ENCODE peak calls at places on chromosomes 7 and 10, in five cellular contexts. J is body of pancreas, O is esophagus squamous epithelium, F is right lobe of liver, D is IMR-90. Y is an unnamed sample.

GRCh38 chr7:24971333-24972165 is 8.4 kb downstream of the OSBPL3 start:
- DNase-seq in F (no peak), O (no peak), D (peak; percentile 96), J (no peak), Y (no peak)

GRCh38 chr7:158325530-158326381 is 261.9 kb downstream of the PTPRN2 start:
- DNase-seq in D (no peak), F (no peak), J (no peak), O (no peak), Y (no peak)

GRCh38 chr10:32692174-32692573 is 246.2 kb downstream of the CCDC7 start:
- DNase-seq in D (peak; percentile 89), J (no peak), F (no peak), O (no peak), Y (no peak)

GRCh38 chr10:3471927-3472704 is 299.5 kb upstream of the PITRM1 start:
- DNase-seq in O (no peak), F (no peak), D (no peak), J (no peak), Y (no peak)

GRCh38 chr7:140013676-140014075 is 49.1 kb downstream of the PARP12 start:
- DNase-seq in J (no peak), F (no peak), D (no peak), O (no peak), Y (no peak)

GRCh38 chr10:100621360-100622205 is 85.8 kb downstream of the HIF1AN start:
- DNase-seq in F (no peak), D (peak; percentile 7), O (no peak), J (no peak), Y (no peak)

GRCh38 chr10:70323697-70324340 is 40.0 kb upstream of the NPFFR1 start:
- DNase-seq in D (no peak), O (no peak), J (no peak), F (peak; percentile 90), Y (no peak)

GRCh38 chr7:36207451-36208291 is 54.6 kb downstream of the EEPD1 start:
- DNase-seq in F (peak; percentile 75), O (no peak), D (peak; percentile 96), J (peak; percentile 36), Y (peak; percentile 30)

GRCh38 chr10:80154978-80155695 is 22.6 kb downstream of the PLAC9 start:
- DNase-seq in O (no peak), F (no peak), D (peak; percentile 96), J (no peak), Y (no peak)

GRCh38 chr10:74293686-74294365 is 142.8 kb downstream of the ADK start:
- DNase-seq in O (no peak), J (no peak), F (no peak), D (peak; percentile 84), Y (no peak)

GRCh38 chr7:116809636-116810266 is 52.6 kb upstream of the CAPZA2 start:
- DNase-seq in J (peak; percentile 38), O (no peak), F (no peak), D (peak; percentile 77), Y (no peak)

DNA sequence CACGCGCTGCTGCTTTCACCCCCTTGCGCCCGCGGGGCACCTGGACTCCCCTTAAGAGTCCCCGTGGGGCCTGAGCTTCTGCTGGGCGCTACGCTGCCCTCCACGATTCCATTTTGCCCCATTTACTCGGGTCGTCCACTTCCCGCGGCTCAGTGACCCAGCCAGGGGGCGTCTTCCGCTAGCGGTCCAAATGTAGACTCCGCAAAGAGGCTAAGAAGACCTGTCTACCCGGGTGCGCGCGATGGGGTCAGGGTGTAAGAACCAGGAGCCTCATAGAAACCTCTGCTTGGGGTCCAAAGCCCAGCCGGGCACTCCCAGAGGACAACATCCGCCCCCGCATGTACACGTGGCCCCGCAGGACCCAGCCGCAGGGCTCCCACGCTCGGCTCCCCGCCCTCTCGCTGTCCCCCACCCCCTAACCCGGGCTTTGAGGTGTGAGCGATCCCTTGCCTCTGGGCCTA is 5.2 kb upstream of the HMX2 start:
- DNase-seq in O (no peak), F (no peak), D (no peak), J (no peak), Y (no peak)
- H3K27me3 ChIP-seq in O (peaks cover 89% of the 10 kb centered on the region), F (peaks cover 78% of the 10 kb centered on the region), D (peaks cover 99% of the 10 kb centered on the region), J (peaks cover 71% of the 10 kb centered on the region), Y (peaks cover 100% of the 10 kb centered on the region)

GRCh38 chr10:63588436-63589180 is 67.4 kb downstream of the REEP3 start:
- DNase-seq in D (peak; percentile 39), F (no peak), O (no peak), J (no peak), Y (no peak)
- H3K27ac ChIP-seq in D (no peak overlapping the region), F (no peak overlapping the region), O (no peak overlapping the region), J (no peak overlapping the region), Y (no peak overlapping the region)

GRCh38 chr10:86684305-86684704 is 16.0 kb downstream of the LDB3 start:
- DNase-seq in O (no peak), D (peak; percentile 35), J (no peak), F (no peak), Y (no peak)

GRCh38 chr10:86685416-86685815 is 17.1 kb downstream of the LDB3 start:
- DNase-seq in O (no peak), J (no peak), F (no peak), D (no peak), Y (no peak)

GRCh38 chr10:86686972-86687371 is 18.7 kb downstream of the LDB3 start:
- DNase-seq in J (no peak), O (no peak), F (no peak), D (no peak), Y (no peak)

GRCh38 chr10:86687750-86688149 is 19.4 kb downstream of the LDB3 start:
- DNase-seq in J (no peak), D (peak; percentile 82), O (no peak), F (no peak), Y (no peak)

GRCh38 chr10:86685893-86686632 is 17.8 kb downstream of the LDB3 start:
- DNase-seq in O (no peak), F (no peak), J (no peak), D (no peak), Y (no peak)
- TF ChIP-seq POLR2A in O (no peak), F (no peak), J (no peak), D (no peak), Y (no peak)

DNA sequence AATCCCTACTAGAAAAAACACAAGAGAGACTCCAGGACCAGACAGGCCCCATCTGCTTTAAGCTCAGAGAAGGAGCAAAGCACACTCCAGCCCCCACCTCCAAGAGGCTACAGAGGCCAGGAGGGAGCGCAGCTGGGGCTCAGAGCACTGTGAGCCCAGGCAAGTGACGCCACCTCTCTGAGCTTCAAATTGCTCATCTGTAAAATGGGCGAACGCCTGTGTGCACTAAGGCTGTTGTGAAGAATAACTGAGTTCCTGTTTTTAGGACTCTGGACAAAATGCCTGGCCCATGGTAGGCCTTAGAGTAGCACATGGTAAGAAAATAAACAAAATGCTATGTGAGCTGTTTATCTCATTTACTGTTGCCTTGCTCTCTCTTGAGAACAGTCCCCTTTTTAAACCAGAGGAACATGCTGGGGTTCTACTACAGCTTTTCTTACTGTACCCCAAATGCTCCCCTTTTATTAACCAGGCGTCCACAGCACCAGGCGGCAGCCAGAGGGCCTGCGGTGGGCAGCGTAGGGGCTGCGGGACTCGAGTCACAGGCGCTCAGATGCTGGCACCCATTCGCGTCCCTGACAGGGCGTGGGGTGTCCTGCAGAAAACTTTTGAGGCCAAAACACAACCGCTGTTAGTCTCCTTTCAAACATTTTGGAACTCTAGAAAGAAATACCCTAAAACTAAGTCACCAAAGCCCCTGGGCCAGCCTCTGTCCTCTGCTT is 103.8 kb downstream of the TAX1BP1 start:
- DNase-seq in J (no peak), F (no peak), O (no peak), D (no peak), Y (no peak)
- H3K27me3 ChIP-seq in J (no peaks in the 10 kb centered on the region), F (no peaks in the 10 kb centered on the region), O (no peaks in the 10 kb centered on the region), D (no peaks in the 10 kb centered on the region), Y (no peaks in the 10 kb centered on the region)

GRCh38 chr7:80288175-80289122 is 153.8 kb downstream of the GNAI1 start:
- DNase-seq in J (no peak), O (no peak), D (peak; percentile 84), F (no peak), Y (no peak)
- H3K27ac ChIP-seq in J (no peak overlapping the region), O (no peak overlapping the region), D (no peak overlapping the region), F (no peak overlapping the region), Y (no peak overlapping the region)

DNA sequence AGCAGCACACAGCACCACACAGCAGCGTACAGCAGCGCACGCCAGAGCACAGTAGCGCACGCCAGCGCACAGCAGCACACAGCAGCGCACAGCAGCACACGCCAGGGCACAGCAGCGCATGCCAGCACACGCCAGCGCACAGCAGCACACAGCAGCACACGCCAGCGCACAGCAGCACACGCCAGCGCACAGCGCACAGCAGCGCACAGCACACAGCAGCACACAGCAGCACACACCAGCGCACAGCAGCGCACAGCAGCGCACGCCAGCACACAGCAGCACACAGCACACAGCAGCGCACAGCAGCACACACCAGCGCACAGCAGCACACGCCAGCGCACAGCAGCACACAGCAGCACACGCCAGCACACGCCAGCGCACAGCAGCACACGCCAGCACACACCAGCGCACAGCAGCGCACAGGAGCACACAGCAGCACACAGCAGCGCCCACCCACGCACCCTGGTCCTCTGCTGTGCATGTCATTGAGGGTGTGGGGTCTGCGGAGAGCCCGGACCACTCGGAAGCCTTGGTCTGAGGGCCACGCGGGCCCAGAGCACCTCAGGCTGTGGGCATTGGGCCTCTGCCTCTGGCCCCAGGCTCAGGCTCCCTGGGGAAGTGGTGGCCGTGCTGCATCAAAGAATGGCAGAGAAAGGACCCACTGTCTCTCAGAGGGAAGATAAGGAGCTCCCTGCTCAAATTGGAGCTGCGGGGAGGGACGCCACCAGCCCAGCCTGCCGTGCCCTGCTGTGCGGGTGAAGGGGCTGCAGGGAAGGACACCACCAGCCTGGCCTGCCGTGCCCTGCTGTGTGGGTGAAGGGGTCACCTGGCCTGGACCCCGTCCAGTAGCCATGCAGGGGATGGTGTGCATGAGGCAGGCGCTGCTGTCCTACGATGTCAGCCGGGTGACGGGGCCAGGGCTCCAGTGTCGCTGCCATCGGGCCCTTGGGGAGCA is 27.5 kb upstream of the GPR146 start:
- DNase-seq in O (no peak), F (no peak), D (no peak), J (no peak), Y (no peak)
- TF ChIP-seq POLR2A in O (no peak), F (no peak), D (no peak), J (no peak), Y (no peak)

GRCh38 chr7:70178206-70178605 is 579.9 kb downstream of the AUTS2 start:
- DNase-seq in D (no peak), J (no peak), F (no peak), O (no peak), Y (no peak)
- H3K27me3 ChIP-seq in D (no peaks in the 10 kb centered on the region), J (no peaks in the 10 kb centered on the region), F (no peaks in the 10 kb centered on the region), O (no peaks in the 10 kb centered on the region), Y (no peaks in the 10 kb centered on the region)

GRCh38 chr7:55100172-55100961 is 81.5 kb downstream of the EGFR start:
- DNase-seq in D (peak; percentile 45), F (no peak), O (no peak), J (peak; percentile 86), Y (peak; percentile 86)
- H3K27ac ChIP-seq in D (peak overlapping the region; percentile 60), F (no peak overlapping the region), O (peak overlapping the region; percentile 83), J (peak overlapping the region; percentile 7), Y (peak overlapping the region; percentile 53)

GRCh38 chr7:26705567-26705966 is 158.8 kb downstream of the SKAP2 start:
- DNase-seq in O (no peak), D (peak; percentile 97), J (no peak), F (no peak), Y (no peak)
- TF ChIP-seq POLR2A in O (no peak), D (no peak), J (no peak), F (no peak), Y (no peak)

Y was measured in tibial nerve.